ENCODE peak calls at places on chromosomes 4 and X, in four cellular contexts. V is uterus, U is A549, F is suprapubic skin. H is an unnamed sample.

GRCh38 chr4:94577136-94577535 is 125.4 kb downstream of the PDLIM5 start:
- DNase-seq in V (peak), U (no peak), F (no peak), H (peak)

GRCh38 chr4:53365121-53365485 is 758 bp downstream of the SCFD2 start:
- DNase-seq in V (no peak), U (no peak), F (no peak), H (no peak)

GRCh38 chr4:76614589-76614988 is 179.6 kb downstream of the SHROOM3 start:
- DNase-seq in V (no peak), U (no peak), F (no peak), H (no peak)

GRCh38 chr4:176261481-176261880 is 7.5 kb downstream of the ASB5 start:
- DNase-seq in V (no peak), U (no peak), F (no peak), H (no peak)

GRCh38 chr4:213971-214370 is 89.7 kb downstream of the ZNF718 start:
- DNase-seq in V (no peak), U (no peak), F (no peak), H (no peak)

GRCh38 chr4:145956288-145956890 is 17.8 kb upstream of the ZNF827 start:
- DNase-seq in V (peak), U (no peak), F (no peak), H (peak)

GRCh38 chrX:69618803-69619202 is 2.9 kb downstream of the EDA start:
- DNase-seq in V (no peak), U (no peak), F (no peak), H (peak)

GRCh38 chrX:23954396-23954795 is 46.6 kb downstream of the CXorf58 start:
- DNase-seq in V (no peak), U (no peak), F (no peak), H (no peak)

GRCh38 chrX:10986616-10987015 is 124.5 kb upstream of the HCCS start:
- DNase-seq in V (no peak), U (no peak), F (no peak), H (no peak)

GRCh38 chr4:141654098-141654497 is 17.7 kb downstream of the IL15 start:
- DNase-seq in V (peak), U (no peak), F (peak), H (peak)

GRCh38 chr4:187811586-187811985 is 184.0 kb upstream of the ZFP42 start:
- DNase-seq in V (no peak), U (no peak), F (no peak), H (no peak)

GRCh38 chr4:87865960-87866598 is 33.3 kb downstream of the MEPE start:
- DNase-seq in V (no peak), U (no peak), F (no peak), H (no peak)

GRCh38 chr4:152571296-152571695 is 35.4 kb upstream of the FBXW7 start:
- DNase-seq in V (no peak), U (no peak), F (no peak), H (no peak)

GRCh38 chr4:52560844-52561280 is 98.2 kb downstream of the USP46 start:
- DNase-seq in V (no peak), U (no peak), F (no peak), H (no peak)

GRCh38 chr4:184949020-184949419 is 69.3 kb upstream of the HELT start:
- DNase-seq in V (no peak), U (no peak), F (no peak), H (no peak)

GRCh38 chr4:155759372-155760252 is 791 bp downstream of the GUCY1B1 start:
- DNase-seq in V (peak), U (peak), F (peak), H (peak)

GRCh38 chrX:13432776-13433605 is 113.1 kb upstream of the ATXN3L start:
- DNase-seq in V (peak), U (no peak), F (no peak), H (no peak)

GRCh38 chrX:115462406-115462805 is 98.6 kb upstream of the PLS3 start:
- DNase-seq in V (no peak), U (no peak), F (no peak), H (no peak)

GRCh38 chr4:125519376-125520171 is 204.8 kb downstream of the FAT4 start:
- DNase-seq in V (no peak), U (no peak), F (no peak), H (no peak)

GRCh38 chr4:120452006-120452405 is 385.4 kb upstream of the MAD2L1 start:
- DNase-seq in V (no peak), U (no peak), F (no peak), H (no peak)

GRCh38 chr4:87060957-87061356 is 126.1 kb downstream of the AFF1 start:
- DNase-seq in V (no peak), U (no peak), F (no peak), H (no peak)

GRCh38 chrX:16589826-16590225 is 60.1 kb upstream of the S100G start:
- DNase-seq in V (no peak), U (no peak), F (no peak), H (no peak)

GRCh38 chrX:23317799-23318724 is 16.6 kb upstream of the PTCHD1 start:
- DNase-seq in V (no peak), U (peak), F (no peak), H (peak)

GRCh38 chr4:107561481-107561880 is 158.6 kb downstream of the PAPSS1 start:
- DNase-seq in V (no peak), U (no peak), F (no peak), H (no peak)

GRCh38 chr4:77877771-77878170 is 15.1 kb downstream of the MRPL1 start:
- DNase-seq in V (no peak), U (no peak), F (no peak), H (no peak)

GRCh38 chr4:138449938-138450337 is 207.8 kb upstream of the SLC7A11 start:
- DNase-seq in V (no peak), U (no peak), F (no peak), H (no peak)

GRCh38 chrX:149962859-149963757 is 24.8 kb upstream of the EOLA2 start:
- DNase-seq in V (peak), U (peak), F (no peak), H (peak)

GRCh38 chr4:150938417-150938816 is 76.7 kb downstream of the LRBA start:
- DNase-seq in V (no peak), U (no peak), F (no peak), H (no peak)

GRCh38 chr4:6692806-6693205 is 872 bp upstream of the S100P start:
- DNase-seq in V (no peak), U (no peak), F (no peak), H (no peak)
- TF ChIP-seq POLR2A in V (no peak), U (no peak), F (no peak), H (no peak)

DNA sequence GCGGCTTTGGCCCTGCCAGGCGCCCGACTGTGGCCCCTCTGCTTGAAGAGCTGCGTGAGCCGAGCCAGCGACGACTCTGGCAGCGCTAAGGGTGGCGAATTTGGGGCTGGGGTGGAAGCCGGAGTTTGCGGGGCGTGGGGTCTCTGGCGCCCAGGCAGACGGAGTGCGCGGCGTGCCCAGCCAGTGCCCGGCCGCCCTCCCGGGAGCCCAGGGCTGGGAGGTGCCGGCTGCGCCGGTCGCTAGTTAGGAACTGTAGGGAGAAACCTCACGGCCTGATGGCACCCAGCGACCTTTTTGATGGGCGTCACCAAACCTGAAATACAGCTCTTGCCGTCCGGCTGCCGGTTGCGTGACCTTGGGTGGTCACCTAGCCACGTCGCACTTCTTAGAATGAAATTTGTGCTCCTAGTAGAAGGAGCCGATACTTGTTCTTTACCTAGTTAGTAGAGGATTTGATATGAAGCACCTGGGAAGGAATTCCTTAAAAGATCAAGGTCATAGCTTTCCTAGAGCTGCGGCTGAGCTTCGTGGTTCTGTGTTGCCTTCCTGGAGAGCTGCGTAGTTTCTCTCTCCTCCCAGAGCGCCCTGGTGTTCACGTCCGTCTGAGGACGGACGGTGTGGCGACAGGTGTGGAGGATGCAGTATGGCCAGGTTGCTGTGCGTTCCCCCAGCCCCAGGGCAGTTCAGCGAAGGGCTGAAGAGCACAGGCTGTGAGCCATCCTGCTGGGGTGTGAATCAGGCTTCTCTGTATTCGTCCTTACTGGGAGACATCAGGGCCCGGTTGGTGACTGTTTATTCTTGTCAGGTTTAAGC is 680 bp downstream of the MAEA start:
- DNase-seq in V (no peak), U (no peak), F (no peak), H (peak)
- TF ChIP-seq POLR2A in V (no peak), U (no peak), F (no peak), H (peak)

GRCh38 chr4:7936963-7937362 is 2.7 kb downstream of the AFAP1 start:
- DNase-seq in V (no peak), U (no peak), F (no peak), H (no peak)

GRCh38 chr4:7938513-7939376 is 916 bp downstream of the AFAP1 start:
- DNase-seq in V (no peak), U (no peak), F (no peak), H (no peak)

GRCh38 chr4:7941111-7942018 is 1.7 kb upstream of the AFAP1 start:
- DNase-seq in V (no peak), U (no peak), F (no peak), H (no peak)

GRCh38 chr4:7942019-7942556 is 2.4 kb upstream of the AFAP1 start:
- DNase-seq in V (no peak), U (no peak), F (no peak), H (no peak)

DNA sequence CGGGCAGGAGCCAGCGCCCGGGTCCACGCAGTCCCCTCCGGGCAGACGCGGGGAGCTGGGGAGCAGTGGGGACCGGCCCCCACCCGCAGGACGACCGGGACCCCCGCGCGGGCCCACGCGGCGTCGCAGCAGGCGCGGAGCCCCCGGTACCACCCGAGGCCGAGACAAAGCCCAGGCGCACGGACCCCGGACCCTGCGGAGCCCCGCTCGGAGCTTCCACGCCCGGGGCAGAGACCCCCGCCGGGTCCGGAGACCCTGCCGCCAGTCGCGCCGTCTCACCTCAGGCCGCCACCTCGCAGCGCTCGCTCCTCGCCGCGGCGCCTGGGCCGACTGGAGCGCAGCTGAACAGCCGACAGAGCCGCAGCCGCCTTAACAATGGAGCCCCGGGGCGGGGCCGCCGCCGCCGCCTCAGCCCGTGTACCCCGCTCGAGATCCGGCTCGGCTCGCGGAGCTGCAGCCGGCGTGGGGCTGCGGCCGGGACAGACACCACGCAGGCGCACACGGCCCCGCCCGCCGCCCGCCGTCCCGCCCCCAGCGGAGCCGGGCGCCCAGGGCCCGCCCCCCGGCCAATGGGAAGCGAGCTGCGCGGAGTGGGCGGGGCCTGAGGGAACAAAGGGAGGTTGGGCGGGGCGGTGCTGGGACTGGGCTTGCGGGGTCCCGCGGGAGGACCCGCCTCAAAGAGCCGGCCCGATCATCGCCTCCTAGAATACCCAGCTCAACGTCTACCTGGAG is at the start of gene AFAP1:
- DNase-seq in V (peak), U (peak), F (peak), H (peak)
- TF ChIP-seq POLR2A in V (peak), U (peak), F (peak), H (peak)

DNA sequence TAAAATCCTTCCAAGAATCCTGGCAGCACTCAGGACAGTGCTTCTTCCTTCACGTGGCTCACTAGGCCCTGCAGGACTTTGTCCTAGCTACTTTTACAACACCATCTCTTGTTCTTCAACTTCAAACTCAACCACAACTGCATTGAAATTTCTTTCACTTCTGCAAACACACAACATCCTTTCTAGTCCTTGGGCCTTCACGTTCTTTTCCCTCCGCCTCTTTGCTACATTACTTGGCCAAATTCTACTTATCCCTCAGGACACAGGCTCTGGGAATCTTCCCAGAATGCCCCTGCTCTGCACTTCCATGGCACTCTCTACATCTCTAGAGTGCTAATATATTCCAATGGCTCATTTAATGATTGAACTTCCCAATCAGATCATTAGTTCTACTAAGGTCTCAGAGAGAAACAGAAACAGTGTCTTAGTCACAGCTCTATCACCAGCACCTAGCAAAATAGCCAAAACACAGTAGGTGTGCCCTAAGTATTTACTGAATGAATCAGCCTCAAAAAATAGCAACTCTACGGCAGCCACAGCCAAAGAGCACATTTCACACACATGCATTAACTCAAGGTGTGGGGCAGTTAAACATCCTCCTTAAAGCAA is 73.3 kb downstream of the MANBA start:
- DNase-seq in V (no peak), U (peak), F (no peak), H (no peak)
- TF ChIP-seq POLR2A in V (no peak), U (no peak), F (no peak), H (no peak)

DNA sequence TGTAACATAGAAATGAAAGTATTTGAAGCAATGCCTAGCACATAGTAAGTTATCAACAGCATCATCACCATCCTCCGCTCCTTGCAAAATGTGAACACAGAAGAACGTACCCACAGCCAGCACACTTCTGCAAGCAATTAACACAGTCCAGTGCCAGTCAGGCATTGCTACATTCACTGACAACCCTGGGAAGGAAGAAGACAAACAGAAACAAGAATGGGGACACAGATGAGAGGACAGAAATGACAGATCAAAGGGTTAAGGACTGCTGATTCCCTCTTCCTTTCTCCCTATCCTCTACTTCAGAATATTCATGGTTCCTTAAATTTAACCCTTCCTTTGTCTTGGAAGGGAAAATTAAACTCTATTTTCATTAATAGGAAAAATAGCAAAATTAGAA is 53.1 kb downstream of the CHM start:
- DNase-seq in V (no peak), U (no peak), F (no peak), H (no peak)
- TF ChIP-seq POLR2A in V (no peak), U (no peak), F (no peak), H (no peak)

GRCh38 chr4:135408109-135408508 is 1206.5 kb upstream of the PABPC4L start:
- DNase-seq in V (no peak), U (no peak), F (no peak), H (no peak)
- TF ChIP-seq POLR2A in V (no peak), U (no peak), F (no peak), H (no peak)

GRCh38 chrX:130165703-130166502 is at the start of gene AIFM1:
- DNase-seq in V (peak), U (peak), F (peak), H (peak)
- TF ChIP-seq POLR2A in V (peak), U (peak), F (peak), H (peak)

GRCh38 chrX:119698835-119699234 is 5.9 kb upstream of the SEPTIN6 start:
- DNase-seq in V (no peak), U (peak), F (no peak), H (no peak)

GRCh38 chrX:119694601-119695534 is 1.9 kb upstream of the SEPTIN6 start:
- DNase-seq in V (no peak), U (no peak), F (no peak), H (peak)

GRCh38 chrX:119695535-119696050 is 2.6 kb upstream of the SEPTIN6 start:
- DNase-seq in V (no peak), U (no peak), F (no peak), H (no peak)

GRCh38 chrX:119693996-119694451 is 1.1 kb upstream of the SEPTIN6 start:
- DNase-seq in V (no peak), U (no peak), F (peak), H (peak)

GRCh38 chrX:119696251-119696890 is 3.4 kb upstream of the SEPTIN6 start:
- DNase-seq in V (no peak), U (no peak), F (no peak), H (no peak)
- TF ChIP-seq POLR2A in V (no peak), U (no peak), F (no peak), H (no peak)

GRCh38 chrX:48736878-48737212 is 24.7 kb upstream of the GLOD5 start:
- DNase-seq in V (no peak), U (no peak), F (no peak), H (no peak)

GRCh38 chrX:48741834-48742233 is 19.7 kb upstream of the GLOD5 start:
- DNase-seq in V (no peak), U (no peak), F (no peak), H (no peak)

GRCh38 chrX:48736303-48736702 is 25.2 kb upstream of the GLOD5 start:
- DNase-seq in V (no peak), U (no peak), F (no peak), H (no peak)

GRCh38 chrX:48737940-48738339 is 23.6 kb upstream of the GLOD5 start:
- DNase-seq in V (no peak), U (no peak), F (no peak), H (no peak)

GRCh38 chrX:48737213-48737938 is 24.2 kb upstream of the GLOD5 start:
- DNase-seq in V (peak), U (peak), F (peak), H (peak)
- TF ChIP-seq POLR2A in V (peak), U (peak), F (peak), H (peak)